ENCODE peak calls at places on chromosomes 7 and 10, in five cellular contexts. One of them, this sample, is unnamed.

GRCh38 chr7:151459726-151460473 is 20.0 kb upstream of the CRYGN start:
- DNase-seq in neural progenitor cell: peak; percentile 57
- DNase-seq in coronary artery: peak; percentile 96
- DNase-seq in tibial artery: peak; percentile 93
- DNase-seq in left lung: no peak
- DNase-seq in this sample: peak; percentile 78

GRCh38 chr7:41696323-41696916 is 6.5 kb downstream of the INHBA start:
- DNase-seq in neural progenitor cell: peak; percentile 90
- DNase-seq in coronary artery: no peak
- DNase-seq in tibial artery: peak; percentile 91
- DNase-seq in left lung: peak; percentile 82
- DNase-seq in this sample: peak; percentile 67

GRCh38 chr7:21617916-21618390 is 75.1 kb downstream of the DNAH11 start:
- DNase-seq in neural progenitor cell: no peak
- DNase-seq in coronary artery: no peak
- DNase-seq in tibial artery: peak; percentile 77
- DNase-seq in left lung: no peak
- DNase-seq in this sample: no peak

GRCh38 chr10:82811621-82812020 is 936.6 kb downstream of the NRG3 start:
- DNase-seq in neural progenitor cell: peak; percentile 44
- DNase-seq in coronary artery: no peak
- DNase-seq in tibial artery: no peak
- DNase-seq in left lung: no peak
- DNase-seq in this sample: no peak

GRCh38 chr10:43683451-43684197 is 34.9 kb upstream of the ZNF32 start:
- DNase-seq in neural progenitor cell: peak; percentile 58
- DNase-seq in coronary artery: no peak
- DNase-seq in tibial artery: no peak
- DNase-seq in left lung: no peak
- DNase-seq in this sample: no peak

GRCh38 chr10:69179089-69179742 is 818 bp upstream of the SUPV3L1 start:
- DNase-seq in neural progenitor cell: peak; percentile 11
- DNase-seq in coronary artery: no peak
- DNase-seq in tibial artery: no peak
- DNase-seq in left lung: no peak
- DNase-seq in this sample: no peak

GRCh38 chr7:149501651-149502050 is 4.0 kb upstream of the ZNF746 start:
- DNase-seq in neural progenitor cell: no peak
- DNase-seq in coronary artery: no peak
- DNase-seq in tibial artery: no peak
- DNase-seq in left lung: no peak
- DNase-seq in this sample: no peak

GRCh38 chr7:34096135-34096775 is 190.9 kb downstream of the BMPER start:
- DNase-seq in neural progenitor cell: no peak
- DNase-seq in coronary artery: peak; percentile 87
- DNase-seq in tibial artery: peak; percentile 90
- DNase-seq in left lung: no peak
- DNase-seq in this sample: peak; percentile 36

GRCh38 chr7:264541-265191 is 25.3 kb upstream of the FOXL3 start:
- DNase-seq in neural progenitor cell: no peak
- DNase-seq in coronary artery: no peak
- DNase-seq in tibial artery: no peak
- DNase-seq in left lung: peak; percentile 74
- DNase-seq in this sample: no peak

GRCh38 chr7:132307465-132307864 is 268.8 kb downstream of the PLXNA4 start:
- DNase-seq in neural progenitor cell: peak; percentile 41
- DNase-seq in coronary artery: no peak
- DNase-seq in tibial artery: no peak
- DNase-seq in left lung: no peak
- DNase-seq in this sample: no peak

GRCh38 chr7:90686146-90686545 is 90.0 kb downstream of the CDK14 start:
- DNase-seq in neural progenitor cell: no peak
- DNase-seq in coronary artery: no peak
- DNase-seq in tibial artery: no peak
- DNase-seq in left lung: no peak
- DNase-seq in this sample: no peak

GRCh38 chr10:96496281-96496925 is 17.3 kb downstream of the TLL2 start:
- DNase-seq in neural progenitor cell: peak; percentile 72
- DNase-seq in coronary artery: no peak
- DNase-seq in tibial artery: no peak
- DNase-seq in left lung: no peak
- DNase-seq in this sample: no peak

GRCh38 chr7:142434666-142435174 is 176.9 kb upstream of the PRSS58 start:
- DNase-seq in neural progenitor cell: no peak
- DNase-seq in coronary artery: no peak
- DNase-seq in tibial artery: no peak
- DNase-seq in left lung: no peak
- DNase-seq in this sample: no peak
- H3K27ac ChIP-seq in neural progenitor cell: no peak overlapping the region
- H3K27ac ChIP-seq in coronary artery: no peak overlapping the region
- H3K27ac ChIP-seq in tibial artery: no peak overlapping the region
- H3K27ac ChIP-seq in left lung: no peak overlapping the region
- H3K27ac ChIP-seq in this sample: no peak overlapping the region

GRCh38 chr10:86387221-86387794 is 20.7 kb upstream of the GRID1 start:
- DNase-seq in neural progenitor cell: peak; percentile 39
- DNase-seq in coronary artery: peak; percentile 49
- DNase-seq in tibial artery: peak; percentile 32
- DNase-seq in left lung: no peak
- DNase-seq in this sample: no peak
- TF ChIP-seq CTCF in neural progenitor cell: no peak
- TF ChIP-seq CTCF in coronary artery: no peak
- TF ChIP-seq CTCF in tibial artery: no peak
- TF ChIP-seq CTCF in left lung: no peak
- TF ChIP-seq CTCF in this sample: no peak

GRCh38 chr7:38872202-38872601 is 36.8 kb downstream of the VPS41 start:
- DNase-seq in neural progenitor cell: no peak
- DNase-seq in coronary artery: no peak
- DNase-seq in tibial artery: no peak
- DNase-seq in left lung: no peak
- DNase-seq in this sample: no peak

GRCh38 chr7:38878694-38879457 is 30.1 kb downstream of the VPS41 start:
- DNase-seq in neural progenitor cell: no peak
- DNase-seq in coronary artery: no peak
- DNase-seq in tibial artery: no peak
- DNase-seq in left lung: no peak
- DNase-seq in this sample: no peak

GRCh38 chr7:38870147-38870546 is 38.8 kb downstream of the VPS41 start:
- DNase-seq in neural progenitor cell: no peak
- DNase-seq in coronary artery: no peak
- DNase-seq in tibial artery: no peak
- DNase-seq in left lung: no peak
- DNase-seq in this sample: no peak

DNA sequence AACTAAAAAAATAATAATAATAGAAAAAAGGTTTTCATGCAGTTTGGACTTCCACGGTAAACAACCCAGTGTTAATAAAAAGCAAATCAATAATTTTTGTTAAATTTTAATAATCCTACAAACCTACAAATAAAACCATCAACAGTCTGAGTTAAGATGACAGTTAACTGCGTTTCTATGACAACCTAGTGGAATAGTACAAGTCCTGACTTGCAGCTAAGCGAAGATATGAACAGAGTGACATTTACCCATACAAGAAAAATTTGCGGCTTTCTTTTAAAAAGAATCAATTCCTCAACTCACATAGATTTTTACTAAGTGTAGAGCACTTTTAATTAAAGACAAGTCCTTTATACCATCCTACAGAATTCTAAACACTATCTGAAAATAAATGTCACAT is 35.6 kb downstream of the VPS41 start:
- DNase-seq in neural progenitor cell: no peak
- DNase-seq in coronary artery: no peak
- DNase-seq in tibial artery: no peak
- DNase-seq in left lung: no peak
- DNase-seq in this sample: no peak
- H3K4me3 ChIP-seq in neural progenitor cell: no peak overlapping the region
- H3K4me3 ChIP-seq in coronary artery: no peak overlapping the region
- H3K4me3 ChIP-seq in tibial artery: no peak overlapping the region
- H3K4me3 ChIP-seq in left lung: no peak overlapping the region
- H3K4me3 ChIP-seq in this sample: no peak overlapping the region

GRCh38 chr7:153398789-153399553 is 639.4 kb downstream of the ACTR3B start:
- DNase-seq in neural progenitor cell: no peak
- DNase-seq in coronary artery: no peak
- DNase-seq in tibial artery: no peak
- DNase-seq in left lung: no peak
- DNase-seq in this sample: no peak

GRCh38 chr7:153401795-153402720 is 642.5 kb downstream of the ACTR3B start:
- DNase-seq in neural progenitor cell: no peak
- DNase-seq in coronary artery: no peak
- DNase-seq in tibial artery: no peak
- DNase-seq in left lung: no peak
- DNase-seq in this sample: no peak

GRCh38 chr7:153402721-153403541 is 643.4 kb downstream of the ACTR3B start:
- DNase-seq in neural progenitor cell: no peak
- DNase-seq in coronary artery: no peak
- DNase-seq in tibial artery: no peak
- DNase-seq in left lung: no peak
- DNase-seq in this sample: no peak

GRCh38 chr7:153399554-153399940 is 640.0 kb downstream of the ACTR3B start:
- DNase-seq in neural progenitor cell: peak; percentile 42
- DNase-seq in coronary artery: no peak
- DNase-seq in tibial artery: no peak
- DNase-seq in left lung: no peak
- DNase-seq in this sample: no peak

GRCh38 chr7:153400735-153401593 is 641.4 kb downstream of the ACTR3B start:
- DNase-seq in neural progenitor cell: no peak
- DNase-seq in coronary artery: no peak
- DNase-seq in tibial artery: no peak
- DNase-seq in left lung: no peak
- DNase-seq in this sample: no peak
- H3K27ac ChIP-seq in neural progenitor cell: no peak overlapping the region
- H3K27ac ChIP-seq in coronary artery: no peak overlapping the region
- H3K27ac ChIP-seq in tibial artery: no peak overlapping the region
- H3K27ac ChIP-seq in left lung: no peak overlapping the region
- H3K27ac ChIP-seq in this sample: no peak overlapping the region